ENCODE peak calls at places on chromosome 11, in seven cellular contexts. A is fibroblast of pulmonary artery; X is fibroblast of gingiva; L is activated T-cell treated with anti-CD3 and anti-CD28 coated beads, Interleukin-2, amount 50 U/mL, for 72 hours; R is activated CD8-positive, alpha-beta memory T cell treated with anti-CD3 and anti-CD28 coated beads for 1 hour; F is neural progenitor cell; P is Ammon's horn. N is an unnamed sample.

GRCh38 chr11:1361882-1362281 is 27.9 kb upstream of the BRSK2 start:
- DNase-seq in F (no peak), A (no peak), P (no peak), L (no peak), X (no peak), R (no peak), N (no peak)

GRCh38 chr11:117918366-117919255 is 10.6 kb downstream of the TMPRSS13 start:
- DNase-seq in F (no peak), R (no peak), P (no peak), L (no peak), X (no peak), A (no peak), N (no peak)

GRCh38 chr11:58880625-58881024 is 36.1 kb upstream of the GLYATL2 start:
- DNase-seq in X (no peak), F (no peak), P (no peak), L (no peak), A (no peak), R (no peak), N (no peak)

GRCh38 chr11:120057595-120058581 is 80.0 kb downstream of the TRIM29 start:
- DNase-seq in A (peak; percentile 10), L (no peak), P (no peak), R (no peak), X (no peak), F (peak; percentile 50), N (no peak)

GRCh38 chr11:26783997-26784396 is 62.1 kb upstream of the SLC5A12 start:
- DNase-seq in F (no peak), P (no peak), R (no peak), A (no peak), X (no peak), L (no peak), N (no peak)

GRCh38 chr11:60455531-60456042 is at the start of gene MS4A1:
- DNase-seq in F (no peak), A (no peak), L (no peak), P (no peak), R (no peak), X (no peak), N (peak; percentile 80)

GRCh38 chr11:17719028-17719939 is at the start of gene MYOD1:
- DNase-seq in P (no peak), R (no peak), F (peak; percentile 70), X (no peak), L (no peak), A (no peak), N (no peak)

GRCh38 chr11:69295995-69296889 is 2.3 kb downstream of the MYEOV start:
- DNase-seq in R (no peak), X (peak; percentile 95), P (peak; percentile 41), A (peak; percentile 93), L (no peak), F (no peak), N (no peak)

GRCh38 chr11:102007567-102008437 is 39.4 kb upstream of the CFAP300 start:
- DNase-seq in L (no peak), X (peak; percentile 44), R (no peak), A (peak; percentile 68), P (peak; percentile 30), F (peak; percentile 53), N (peak; percentile 44)

GRCh38 chr11:20095189-20095588 is 65.1 kb downstream of the DBX1 start:
- DNase-seq in P (no peak), L (no peak), A (no peak), F (no peak), R (no peak), X (no peak), N (no peak)

GRCh38 chr11:129258205-129258604 is 66.1 kb upstream of the ARHGAP32 start:
- DNase-seq in X (no peak), L (no peak), F (peak; percentile 15), P (no peak), R (no peak), A (no peak), N (no peak)

GRCh38 chr11:60968223-60968622 is 3.3 kb upstream of the CD6 start:
- DNase-seq in F (no peak), L (no peak), A (no peak), X (no peak), P (no peak), R (no peak), N (no peak)

GRCh38 chr11:31786996-31787685 is 24.0 kb downstream of the PAX6 start:
- DNase-seq in P (no peak), F (peak; percentile 29), A (no peak), X (no peak), L (no peak), R (no peak), N (no peak)

GRCh38 chr11:13561860-13562259 is 66.1 kb upstream of the PTH start:
- DNase-seq in F (no peak), P (no peak), X (no peak), L (no peak), R (no peak), A (no peak), N (no peak)

GRCh38 chr11:131934006-131934405 is 563.6 kb downstream of the NTM start:
- DNase-seq in R (no peak), A (no peak), L (no peak), F (no peak), X (no peak), P (no peak), N (no peak)

GRCh38 chr11:2904153-2905052 is 18.8 kb upstream of the CDKN1C start:
- DNase-seq in R (no peak), A (no peak), P (no peak), L (no peak), F (no peak), X (no peak), N (no peak)

GRCh38 chr11:126628790-126629621 is 273.5 kb downstream of the ST3GAL4 start:
- DNase-seq in X (peak; percentile 26), L (no peak), F (no peak), P (peak; percentile 93), A (no peak), R (no peak), N (no peak)

N was measured in GM20000.